ENCODE peak calls at places on chromosomes 11 and 22, in four cellular contexts. O, S, W and M are unnamed samples.

GRCh38 chr11:92888701-92889100 is 80.8 kb upstream of the MTNR1B start:
- DNase-seq in O (no peak), W (no peak), S (no peak), M (no peak)

GRCh38 chr22:43081968-43082367 is 7.2 kb downstream of the TTLL1 start:
- DNase-seq in S (peak), O (no peak), W (no peak), M (no peak)

GRCh38 chr11:66936326-66936725 is 21.9 kb downstream of the PC start:
- DNase-seq in O (no peak), W (no peak), S (peak), M (no peak)

GRCh38 chr11:76371170-76371569 is 9.8 kb downstream of the THAP12 start:
- DNase-seq in W (peak), O (no peak), S (peak), M (no peak)

GRCh38 chr22:42915980-42916765 is 59.1 kb upstream of the ARFGAP3 start:
- DNase-seq in S (no peak), O (no peak), W (no peak), M (no peak)

GRCh38 chr11:75188671-75189070 is 37.8 kb downstream of the SLCO2B1 start:
- DNase-seq in O (no peak), W (no peak), S (no peak), M (no peak)

GRCh38 chr11:125062196-125062930 is 742 bp upstream of the SLC37A2 start:
- DNase-seq in S (no peak), O (no peak), W (peak), M (peak)

GRCh38 chr11:68503281-68503687 is 42.7 kb downstream of the PPP6R3 start:
- DNase-seq in W (no peak), S (no peak), O (no peak), M (no peak)

GRCh38 chr11:113675003-113675471 is 31.1 kb downstream of the TMPRSS5 start:
- DNase-seq in W (peak), O (no peak), S (peak), M (no peak)

GRCh38 chr22:46537221-46537945 is at the start of gene CELSR1:
- DNase-seq in S (peak), O (no peak), W (peak), M (no peak)

GRCh38 chr22:50576806-50577696 is 1.2 kb downstream of the CPT1B start:
- DNase-seq in S (no peak), W (no peak), O (no peak), M (no peak)

GRCh38 chr22:44170470-44170869 is 10.3 kb upstream of the PARVG start:
- DNase-seq in O (no peak), W (no peak), S (no peak), M (no peak)

GRCh38 chr11:36162909-36163434 is 126.3 kb downstream of the COMMD9 start:
- DNase-seq in W (no peak), O (no peak), S (peak), M (no peak)

GRCh38 chr11:86264649-86265048 is 20.1 kb downstream of the EED start:
- DNase-seq in S (no peak), O (no peak), W (no peak), M (no peak)

GRCh38 chr11:106011481-106011880 is 10.6 kb downstream of the MSANTD4 start:
- DNase-seq in O (no peak), S (peak), W (no peak), M (no peak)

GRCh38 chr11:120224872-120225371 is 14.1 kb downstream of the OAF start:
- DNase-seq in O (no peak), W (no peak), S (no peak), M (no peak)

GRCh38 chr11:122234257-122234656 is 118.2 kb upstream of the BLID start:
- DNase-seq in S (no peak), O (no peak), W (no peak), M (no peak)

GRCh38 chr22:47196493-47196849 is 434.0 kb downstream of the TBC1D22A start:
- DNase-seq in O (no peak), W (no peak), S (no peak), M (peak)